ENCODE peak calls at places on chromosomes 1 and 21, in nine cellular contexts. Z is LHCN-M2; V is NCI-H1092; P is NCI-H345; I is stimulated activated CD4-positive, alpha-beta T cell treated with anti-CD3 and anti-CD28 coated beads, Interleukin-2, amount 100 ng/mL, for 48 hours; Q is KG1; A is ecto neural progenitor cell; B is D721Med; U is NCI-H146. Y is an unnamed sample.

GRCh38 chr1:185696419-185697150 is 37.6 kb upstream of the HMCN1 start:
- DNase-seq in V (peak), Z (no peak), I (no peak), B (no peak), P (peak), U (no peak), A (no peak), Q (no peak), Y (peak)

GRCh38 chr1:97348599-97349265 is 572.1 kb downstream of the DPYD start:
- DNase-seq in U (no peak), B (no peak), Z (peak), A (no peak), Q (no peak), I (no peak), P (no peak), V (no peak), Y (no peak)

GRCh38 chr1:112818990-112819689 is 104.0 kb upstream of the PPM1J start:
- DNase-seq in Z (peak), U (no peak), B (no peak), I (no peak), Q (no peak), P (no peak), V (no peak), A (no peak), Y (no peak)

GRCh38 chr1:39397487-39397886 is 93.9 kb upstream of the BMP8A start:
- DNase-seq in B (no peak), U (no peak), V (no peak), I (no peak), Z (no peak), Q (no peak), P (no peak), A (no peak), Y (no peak)

GRCh38 chr1:208977012-208977411 is 606.5 kb upstream of the CAMK1G start:
- DNase-seq in P (no peak), U (no peak), A (no peak), V (no peak), Z (peak), I (no peak), Q (no peak), B (no peak), Y (no peak)

GRCh38 chr1:29259802-29260441 is 23.6 kb downstream of the PTPRU start:
- DNase-seq in B (no peak), U (peak), A (peak), Q (no peak), I (peak), P (no peak), Z (no peak), V (no peak), Y (no peak)

GRCh38 chr1:15762546-15762945 is 4.0 kb downstream of the FBLIM1 start:
- DNase-seq in P (no peak), A (no peak), Q (no peak), V (no peak), B (no peak), I (no peak), U (peak), Z (no peak), Y (no peak)

GRCh38 chr21:44853601-44854390 is 19.7 kb downstream of the PTTG1IP start:
- DNase-seq in U (no peak), A (no peak), Q (no peak), V (no peak), P (no peak), B (no peak), Z (no peak), I (no peak), Y (no peak)

GRCh38 chr21:34195365-34195764 is 122.0 kb downstream of the MRPS6 start:
- DNase-seq in Q (no peak), B (no peak), P (no peak), U (no peak), Z (no peak), I (no peak), V (no peak), A (no peak), Y (no peak)

GRCh38 chr1:94821636-94822305 is 1.6 kb downstream of the SLC44A3 start:
- DNase-seq in P (peak), Z (no peak), Q (no peak), I (no peak), B (no peak), A (no peak), U (peak), V (no peak), Y (no peak)

GRCh38 chr1:112706505-112707216 is at the start of gene RHOC:
- DNase-seq in Q (no peak), P (peak), U (peak), Z (no peak), V (no peak), B (peak), I (no peak), A (peak), Y (peak)

GRCh38 chr1:17665950-17666720 is 89.0 kb upstream of the ACTL8 start:
- DNase-seq in Q (no peak), A (no peak), Z (no peak), B (no peak), V (no peak), P (peak), I (no peak), U (peak), Y (no peak)

GRCh38 chr1:7221823-7222462 is 436.7 kb downstream of the CAMTA1 start:
- DNase-seq in V (no peak), I (no peak), Q (no peak), Z (no peak), B (no peak), A (no peak), U (no peak), P (no peak), Y (no peak)

GRCh38 chr1:9537863-9538668 is 1.2 kb upstream of the SLC25A33 start:
- DNase-seq in A (no peak), U (no peak), V (no peak), I (no peak), P (no peak), Q (no peak), B (no peak), Z (no peak), Y (peak)

GRCh38 chr21:40575983-40576382 is 271.0 kb downstream of the DSCAM start:
- DNase-seq in Q (no peak), P (no peak), Z (no peak), I (no peak), B (no peak), V (no peak), U (no peak), A (no peak), Y (no peak)

GRCh38 chr1:209064850-209065249 is 518.7 kb upstream of the CAMK1G start:
- DNase-seq in Q (no peak), A (no peak), B (no peak), P (no peak), Z (no peak), U (peak), I (no peak), V (no peak), Y (no peak)

GRCh38 chr1:177770096-177770495 is 199.8 kb downstream of the SEC16B start:
- DNase-seq in I (no peak), P (peak), Q (no peak), A (no peak), Z (no peak), V (peak), U (no peak), B (no peak), Y (peak)

GRCh38 chr1:109634292-109634691 is 14.7 kb downstream of the AMPD2 start:
- DNase-seq in V (no peak), U (no peak), Z (no peak), P (no peak), I (no peak), Q (no peak), B (no peak), A (peak), Y (peak)

GRCh38 chr1:207619833-207620572 is 24.9 kb upstream of the CR1L start:
- DNase-seq in A (no peak), Q (peak), Z (peak), B (no peak), P (peak), V (no peak), U (peak), I (no peak), Y (peak)

GRCh38 chr1:230072296-230072695 is 5.3 kb downstream of the GALNT2 start:
- DNase-seq in U (no peak), A (no peak), I (no peak), V (no peak), B (no peak), P (peak), Q (no peak), Z (no peak), Y (peak)

GRCh38 chr1:212860713-212861581 is 2.9 kb downstream of the FLVCR1 start:
- DNase-seq in Z (peak), V (no peak), B (no peak), U (peak), Q (no peak), P (peak), A (no peak), I (no peak), Y (peak)

GRCh38 chr1:178931843-178932551 is 61.1 kb upstream of the ANGPTL1 start:
- DNase-seq in I (no peak), U (no peak), Q (no peak), Z (peak), B (no peak), A (no peak), V (no peak), P (no peak), Y (no peak)

GRCh38 chr1:20640183-20640597 is 6.9 kb downstream of the PINK1 start:
- DNase-seq in I (peak), A (peak), P (peak), V (peak), Q (peak), B (no peak), Z (peak), U (peak), Y (peak)

GRCh38 chr1:169604781-169605560 is 18.7 kb upstream of the F5 start:
- DNase-seq in Z (no peak), Q (peak), P (no peak), V (no peak), A (no peak), I (no peak), B (no peak), U (no peak), Y (no peak)

GRCh38 chr1:243251544-243251943 is 3.5 kb downstream of the CEP170 start:
- DNase-seq in P (no peak), A (no peak), Z (no peak), B (no peak), I (no peak), Q (no peak), V (no peak), U (no peak), Y (no peak)

GRCh38 chr21:38494688-38495087 is 3.6 kb downstream of the ERG start:
- DNase-seq in A (no peak), U (no peak), Z (no peak), I (no peak), B (no peak), Q (peak), P (no peak), V (no peak), Y (no peak)

GRCh38 chr1:170075186-170075585 is 691 bp upstream of the KIFAP3 start:
- DNase-seq in Z (no peak), I (no peak), Q (no peak), B (no peak), V (no peak), U (no peak), A (no peak), P (peak), Y (no peak)

GRCh38 chr1:204888294-204888693 is 17.6 kb downstream of the NFASC start:
- DNase-seq in U (no peak), Z (no peak), A (no peak), P (no peak), Q (no peak), V (no peak), B (no peak), I (no peak), Y (no peak)

GRCh38 chr1:20185834-20186782 is at the start of the genes PLA2G2C and UBXN10:
- DNase-seq in I (peak), Q (no peak), A (peak), U (peak), B (no peak), P (no peak), Z (no peak), V (peak), Y (no peak)

GRCh38 chr1:6834366-6834765 is 49.1 kb downstream of the CAMTA1 start:
- DNase-seq in I (no peak), B (no peak), A (no peak), Q (no peak), U (no peak), Z (no peak), P (no peak), V (no peak), Y (no peak)

GRCh38 chr1:12038356-12039140 is 19.2 kb downstream of the MIIP start:
- DNase-seq in U (no peak), Z (no peak), Q (no peak), B (no peak), I (no peak), A (no peak), P (no peak), V (no peak), Y (no peak)

GRCh38 chr21:36450511-36450910 is 29.4 kb downstream of the CLDN14 start:
- DNase-seq in Z (no peak), Q (no peak), A (no peak), V (no peak), B (no peak), I (no peak), P (no peak), U (no peak), Y (no peak)

GRCh38 chr1:180519846-180520245 is 17.5 kb upstream of the ACBD6 start:
- DNase-seq in B (no peak), V (no peak), I (no peak), Z (no peak), Q (no peak), P (no peak), U (no peak), A (no peak), Y (no peak)

GRCh38 chr1:99672500-99673213 is 26.7 kb downstream of the PALMD start:
- DNase-seq in B (no peak), U (no peak), V (no peak), A (no peak), Z (peak), I (no peak), P (no peak), Q (no peak), Y (no peak)

GRCh38 chr1:1194723-1195122 is 11.7 kb downstream of the TNFRSF18 start:
- DNase-seq in U (no peak), I (no peak), B (no peak), A (no peak), V (no peak), Z (no peak), P (no peak), Q (no peak), Y (no peak)

GRCh38 chr1:111742938-111743549 is 3.8 kb upstream of the INKA2 start:
- DNase-seq in Z (no peak), I (no peak), U (no peak), B (no peak), P (no peak), V (no peak), A (peak), Q (no peak), Y (no peak)

GRCh38 chr1:176515310-176515709 is 52.3 kb downstream of the PAPPA2 start:
- DNase-seq in I (no peak), Q (no peak), Z (peak), U (no peak), B (no peak), V (peak), A (no peak), P (peak), Y (no peak)

GRCh38 chr1:147794570-147794969 is 34.2 kb upstream of the GJA5 start:
- DNase-seq in Q (no peak), B (no peak), I (no peak), U (no peak), Z (no peak), P (no peak), A (no peak), V (no peak), Y (no peak)